ENCODE peak calls at places on chromosome 12, in five cellular contexts. I is A549, C is endothelial cell of umbilical vein, R is HepG2, P is K562. O is an unnamed sample.
A peak's percentile ranks its signal among the peaks of the same experiment; 100 is the strongest.

GRCh38 chr12:50842637-50843493 is at the start of gene TMPRSS12:
- DNase-seq in I (no peak), C (peak; percentile 20), R (no peak), P (no peak), O (no peak)

GRCh38 chr12:94762259-94762942 is 112.0 kb upstream of the TMCC3 start:
- DNase-seq in I (peak; percentile 18), C (no peak), R (no peak), P (no peak), O (peak; percentile 40)

GRCh38 chr12:109418848-109419474 is 58.1 kb downstream of the KCTD10 start:
- DNase-seq in I (no peak), C (no peak), R (no peak), P (no peak), O (no peak)

GRCh38 chr12:127284870-127285431 is 982.0 kb upstream of the TMEM132C start:
- DNase-seq in I (no peak), C (peak; percentile 3), R (no peak), P (no peak), O (no peak)

GRCh38 chr12:127149226-127149964 is 1117.6 kb upstream of the TMEM132C start:
- DNase-seq in I (no peak), C (no peak), R (no peak), P (no peak), O (no peak)

GRCh38 chr12:1007994-1008393 is 17.0 kb downstream of the ERC1 start:
- DNase-seq in I (no peak), C (no peak), R (no peak), P (no peak), O (no peak)

GRCh38 chr12:112868459-112869041 is 38.2 kb upstream of the OAS1 start:
- DNase-seq in I (no peak), C (no peak), R (peak; percentile 21), P (no peak), O (no peak)

GRCh38 chr12:88111074-88111652 is 30.7 kb downstream of the CEP290 start:
- DNase-seq in I (peak; percentile 74), C (peak; percentile 67), R (peak; percentile 24), P (peak; percentile 12), O (peak; percentile 46)

GRCh38 chr12:86914716-86915115 is 658.5 kb upstream of the MGAT4C start:
- DNase-seq in I (peak; percentile 56), C (peak; percentile 69), R (peak; percentile 1), P (no peak), O (peak; percentile 48)

GRCh38 chr12:109098142-109098652 is 800 bp downstream of the UNG start:
- DNase-seq in I (no peak), C (no peak), R (no peak), P (no peak), O (no peak)

GRCh38 chr12:47504775-47505446 is 200.9 kb downstream of the RPAP3 start:
- DNase-seq in I (no peak), C (peak; percentile 41), R (no peak), P (no peak), O (no peak)

GRCh38 chr12:116996058-116996457 is 85.3 kb downstream of the FBXW8 start:
- DNase-seq in I (no peak), C (no peak), R (no peak), P (no peak), O (no peak)

GRCh38 chr12:118166946-118167345 is 31.0 kb downstream of the PEBP1 start:
- DNase-seq in I (no peak), C (no peak), R (no peak), P (no peak), O (no peak)

GRCh38 chr12:91432079-91432478 is 249.5 kb upstream of the DCN start:
- DNase-seq in I (no peak), C (peak; percentile 88), R (no peak), P (no peak), O (no peak)

GRCh38 chr12:41932470-41932991 is 212.1 kb downstream of the GXYLT1 start:
- DNase-seq in I (no peak), C (peak; percentile 90), R (no peak), P (peak; percentile 12), O (peak; percentile 94)

GRCh38 chr12:57063991-57064725 is 14.2 kb upstream of the MYO1A start:
- DNase-seq in I (no peak), C (no peak), R (no peak), P (no peak), O (peak; percentile 23)

GRCh38 chr12:56574210-56574609 is 52.6 kb downstream of the RBMS2 start:
- DNase-seq in I (no peak), C (peak; percentile 40), R (no peak), P (no peak), O (peak; percentile 84)

GRCh38 chr12:114405449-114406271 is at the start of gene TBX5:
- DNase-seq in I (no peak), C (no peak), R (no peak), P (no peak), O (no peak)

GRCh38 chr12:98701166-98701565 is 56.1 kb downstream of the APAF1 start:
- DNase-seq in I (no peak), C (no peak), R (no peak), P (no peak), O (no peak)

GRCh38 chr12:113155641-113156040 is 6.1 kb downstream of the CFAP73 start:
- DNase-seq in I (no peak), C (no peak), R (no peak), P (no peak), O (no peak)

GRCh38 chr12:11939223-11939622 is 131.5 kb upstream of the BCL2L14 start:
- DNase-seq in I (no peak), C (no peak), R (no peak), P (no peak), O (no peak)

GRCh38 chr12:81128930-81129554 is 51.2 kb downstream of the ACSS3 start:
- DNase-seq in I (peak; percentile 61), C (peak; percentile 60), R (peak; percentile 72), P (peak; percentile 10), O (peak; percentile 58)

GRCh38 chr12:109966531-109966930 is 29.6 kb downstream of the GIT2 start:
- DNase-seq in I (no peak), C (no peak), R (no peak), P (no peak), O (no peak)

GRCh38 chr12:103138538-103138937 is 181.1 kb downstream of the ASCL1 start:
- DNase-seq in I (no peak), C (no peak), R (no peak), P (no peak), O (no peak)

GRCh38 chr12:104219908-104220404 is 4.4 kb downstream of the TXNRD1 start:
- DNase-seq in I (peak; percentile 99), C (peak; percentile 87), R (peak; percentile 69), P (peak; percentile 25), O (peak; percentile 92)

GRCh38 chr12:46110928-46111699 is 120.7 kb upstream of the SCAF11 start:
- DNase-seq in I (no peak), C (no peak), R (peak; percentile 60), P (no peak), O (no peak)
- TF ChIP-seq MYC in I (no peak), C (no peak), R (no peak), P (no peak), O (no peak)

GRCh38 chr12:124479680-124480468 is 87.5 kb downstream of the NCOR2 start:
- DNase-seq in I (no peak), C (no peak), R (no peak), P (no peak), O (no peak)

GRCh38 chr12:124481772-124482566 is 85.4 kb downstream of the NCOR2 start:
- DNase-seq in I (no peak), C (no peak), R (no peak), P (no peak), O (no peak)

GRCh38 chr12:124481257-124481750 is 86.1 kb downstream of the NCOR2 start:
- DNase-seq in I (peak; percentile 52), C (no peak), R (peak; percentile 82), P (no peak), O (no peak)

GRCh38 chr12:124478985-124479645 is 88.3 kb downstream of the NCOR2 start:
- DNase-seq in I (peak; percentile 31), C (no peak), R (no peak), P (no peak), O (no peak)

DNA sequence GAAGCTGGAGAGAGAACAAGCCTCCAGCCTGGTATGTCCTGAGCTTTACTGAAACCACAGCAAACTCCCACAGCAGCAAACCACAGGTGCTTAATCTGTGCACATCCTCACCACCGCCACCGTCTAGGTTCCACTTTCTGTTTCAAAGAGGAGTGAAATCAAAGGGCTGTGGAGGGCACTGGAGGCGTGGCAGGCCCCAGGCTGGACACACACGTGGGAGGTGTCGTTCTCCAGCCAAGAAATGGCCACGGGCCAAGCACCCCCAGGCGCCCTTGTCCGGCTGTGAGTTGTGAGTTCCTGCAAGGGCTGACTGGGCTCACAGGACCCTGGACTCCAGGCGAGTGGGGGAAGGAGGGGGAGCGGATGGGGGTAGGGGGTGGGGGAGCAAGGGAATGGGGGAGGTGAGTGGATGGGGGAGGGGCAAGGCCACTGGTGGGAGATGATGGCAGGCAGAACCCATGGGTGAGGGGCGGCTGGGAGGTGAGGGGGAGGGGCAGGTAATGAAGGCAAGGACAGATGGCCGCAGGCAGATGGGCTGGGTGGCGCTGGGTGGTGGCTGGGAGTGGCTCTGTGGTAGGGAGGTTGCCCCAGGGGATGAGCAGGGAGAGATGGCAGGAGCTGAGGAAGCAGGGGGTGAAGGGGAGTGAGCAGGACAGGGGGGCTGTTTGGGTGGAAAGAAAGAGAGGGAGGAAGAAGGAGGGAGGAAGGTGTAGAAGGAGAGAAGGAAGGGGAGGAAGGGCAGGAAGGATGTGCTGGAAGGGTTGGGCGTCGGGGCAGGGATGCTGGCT is 86.7 kb downstream of the NCOR2 start:
- DNase-seq in I (peak; percentile 60), C (no peak), R (peak; percentile 71), P (no peak), O (no peak)
- TF ChIP-seq MYC in I (no peak), C (no peak), R (peak; percentile 39), P (no peak), O (no peak)

DNA sequence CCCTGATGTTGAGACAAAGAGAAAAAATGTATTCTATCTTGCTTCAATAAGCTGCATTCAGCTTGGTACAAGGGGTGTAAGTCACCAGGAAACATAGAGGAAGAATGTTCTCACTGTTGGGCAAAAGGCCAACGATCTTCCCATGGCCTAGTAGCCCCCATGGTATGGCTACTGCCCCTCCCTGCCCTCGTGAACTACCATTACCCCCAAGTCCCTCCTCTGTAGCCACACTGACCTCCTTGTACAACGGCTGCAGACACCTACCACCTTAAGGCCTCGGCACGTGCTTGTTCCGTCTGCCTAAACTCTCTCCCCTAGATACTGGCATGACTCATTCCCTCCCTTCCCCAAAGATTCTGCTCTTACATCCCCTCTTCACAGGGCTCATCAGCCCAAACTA is 81.9 kb upstream of the ANO2 start:
- DNase-seq in I (no peak), C (peak; percentile 76), R (no peak), P (no peak), O (no peak)
- TF ChIP-seq MYC in I (no peak), C (no peak), R (no peak), P (no peak), O (no peak)

GRCh38 chr12:129520736-129521135 is 383.1 kb downstream of the TMEM132D start:
- DNase-seq in I (no peak), C (no peak), R (no peak), P (no peak), O (no peak)
- TF ChIP-seq MYC in I (no peak), C (no peak), R (no peak), P (no peak), O (no peak)

DNA sequence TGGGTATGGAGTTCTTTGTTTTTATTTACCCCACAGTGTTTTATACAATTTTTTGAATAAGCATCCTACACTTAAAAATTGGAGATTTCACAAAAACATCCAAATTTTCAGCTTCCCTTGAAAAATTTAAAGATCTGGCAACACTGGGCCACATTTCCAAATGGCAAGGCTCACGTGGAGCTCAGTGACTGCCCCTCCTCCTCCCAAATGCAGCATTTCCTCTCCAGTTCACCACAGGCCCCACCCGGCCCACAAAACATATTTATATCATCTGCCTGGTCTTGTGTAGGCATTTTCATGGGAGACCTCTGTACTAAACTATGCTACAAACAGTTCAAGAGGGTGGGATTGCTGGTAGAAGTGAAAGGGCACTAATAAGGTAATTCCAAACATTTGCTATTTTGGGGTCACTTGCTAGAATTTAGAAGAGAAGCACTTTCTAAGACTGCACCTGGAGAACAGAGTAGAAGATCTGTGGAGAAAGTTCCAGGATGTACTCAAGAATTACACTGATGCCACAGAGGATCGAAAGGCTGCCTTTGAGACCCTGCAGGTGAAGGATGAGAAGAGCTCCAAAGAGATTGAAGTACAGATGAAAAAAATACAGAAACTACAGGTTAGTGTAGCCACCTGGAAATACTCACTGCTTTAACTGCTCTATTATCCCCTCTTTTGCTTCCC is 7.3 kb downstream of the FKBP11 start:
- DNase-seq in I (no peak), C (no peak), R (no peak), P (no peak), O (peak; percentile 69)
- TF ChIP-seq MYC in I (no peak), C (no peak), R (no peak), P (no peak), O (peak; percentile 75)